ENCODE peak calls at places on chromosomes 4 and X, in four cellular contexts. J, F, E and Q are unnamed samples.

GRCh38 chr4:146243141-146243882 is 29.0 kb downstream of the REELD1 start:
- DNase-seq in J (peak), E (no peak), F (no peak), Q (peak)

GRCh38 chr4:26885912-26886274 is 25.3 kb downstream of the STIM2 start:
- DNase-seq in F (no peak), J (peak), E (no peak), Q (no peak)

GRCh38 chrX:43121637-43122036 is 343.7 kb upstream of the PPP1R2C start:
- DNase-seq in F (no peak), E (no peak), J (peak), Q (no peak)

GRCh38 chr4:136241221-136241986 is 1290.9 kb downstream of the PCDH18 start:
- DNase-seq in E (no peak), F (no peak), J (no peak), Q (no peak)

GRCh38 chr4:93791570-93792195 is 36.9 kb upstream of the ATOH1 start:
- DNase-seq in E (peak), F (peak), J (peak), Q (peak)

GRCh38 chr4:87529187-87529586 is at the start of gene SPARCL1:
- DNase-seq in E (no peak), J (no peak), F (no peak), Q (no peak)

GRCh38 chr4:122170775-122171174 is 18.6 kb downstream of the BLTP1 start:
- DNase-seq in J (no peak), E (no peak), F (no peak), Q (no peak)

GRCh38 chr4:1899149-1900086 is 28.2 kb downstream of the NSD2 start:
- DNase-seq in J (peak), E (peak), F (peak), Q (peak)

GRCh38 chr4:136183513-136183912 is 1348.8 kb downstream of the PCDH18 start:
- DNase-seq in E (no peak), F (no peak), J (no peak), Q (no peak)

GRCh38 chrX:12978205-12979010 is 3.5 kb downstream of the TMSB4X start:
- DNase-seq in J (peak), F (no peak), E (no peak), Q (no peak)

GRCh38 chrX:15143050-15143824 is 126.6 kb downstream of the ASB9 start:
- DNase-seq in J (peak), E (peak), F (no peak), Q (peak)

GRCh38 chrX:6363193-6363592 is 134.5 kb upstream of the NLGN4X start:
- DNase-seq in J (no peak), E (no peak), F (no peak), Q (no peak)

GRCh38 chrX:83508006-83508405 is at the start of gene POU3F4:
- DNase-seq in E (peak), F (peak), J (no peak), Q (no peak)

GRCh38 chrX:28988246-28988645 is 401.0 kb downstream of the IL1RAPL1 start:
- DNase-seq in E (no peak), J (no peak), F (no peak), Q (no peak)

GRCh38 chrX:65706041-65706828 is 38.8 kb downstream of the MSN start:
- DNase-seq in F (no peak), E (no peak), J (peak), Q (no peak)

GRCh38 chr4:151291485-151291884 is 14.5 kb downstream of the PRSS48 start:
- DNase-seq in F (no peak), J (no peak), E (no peak), Q (no peak)

GRCh38 chr4:105158837-105159236 is 12.2 kb downstream of the TET2 start:
- DNase-seq in J (no peak), E (no peak), F (no peak), Q (no peak)

GRCh38 chrX:39905475-39905889 is 192.3 kb downstream of the BCOR start:
- DNase-seq in J (no peak), E (no peak), F (no peak), Q (peak)

GRCh38 chr4:15913631-15913970 is 24.9 kb downstream of the FGFBP1 start:
- DNase-seq in J (no peak), E (no peak), F (no peak), Q (no peak)

GRCh38 chr4:176195184-176195978 is at the start of gene SPATA4:
- DNase-seq in J (peak), E (peak), F (peak), Q (peak)

GRCh38 chr4:186669735-186670134 is 53.9 kb downstream of the FAT1 start:
- DNase-seq in J (no peak), F (no peak), E (no peak), Q (no peak)

GRCh38 chr4:20408596-20408995 is 156.9 kb downstream of the SLIT2 start:
- DNase-seq in J (no peak), F (no peak), E (no peak), Q (no peak)

GRCh38 chr4:76950846-76951321 is 1.3 kb downstream of the SEPTIN11 start:
- DNase-seq in J (no peak), E (peak), F (no peak), Q (peak)

GRCh38 chr4:124523816-124524215 is 188.7 kb downstream of the ANKRD50 start:
- DNase-seq in F (no peak), J (no peak), E (no peak), Q (no peak)

GRCh38 chr4:53532521-53532920 is 58.8 kb downstream of the LNX1 start:
- DNase-seq in J (no peak), E (no peak), F (no peak), Q (no peak)

GRCh38 chrX:44002569-44002968 is 29.4 kb upstream of the NDP start:
- DNase-seq in E (no peak), J (no peak), F (no peak), Q (no peak)

GRCh38 chr4:28093071-28093470 is 1232.4 kb downstream of the STIM2 start:
- DNase-seq in E (no peak), J (no peak), F (no peak), Q (no peak)

GRCh38 chrX:51459125-51459524 is 37.3 kb downstream of the NUDT11 start:
- DNase-seq in E (peak), J (peak), F (no peak), Q (peak)

GRCh38 chr4:185311113-185311888 is 84.4 kb downstream of the LRP2BP start:
- DNase-seq in E (no peak), J (peak), F (no peak), Q (no peak)

GRCh38 chr4:74364649-74365491 is at the start of gene EREG:
- DNase-seq in F (peak), J (no peak), E (peak), Q (peak)

GRCh38 chr4:151806511-151806927 is 45.7 kb upstream of the GATB start:
- DNase-seq in E (no peak), J (no peak), F (no peak), Q (no peak)

GRCh38 chr4:11743961-11744360 is 315.3 kb upstream of the HS3ST1 start:
- DNase-seq in J (no peak), F (no peak), E (no peak), Q (no peak)

GRCh38 chrX:9805956-9806355 is 19.7 kb downstream of the SHROOM2 start:
- DNase-seq in F (no peak), E (no peak), J (no peak), Q (no peak)

GRCh38 chrX:63784902-63785692 is at the start of gene ARHGEF9:
- DNase-seq in E (peak), F (peak), J (no peak), Q (no peak)